ENCODE peak calls at places on chromosome 21, in eight cellular contexts. X is neural progenitor cell; B is stimulated activated CD4-positive, alpha-beta T cell treated with anti-CD3 and anti-CD28 coated beads, TNF-alpha, amount 100 ng/mL, for 48 hours; A is T-helper 1 cell; G is NCI-H345; E is neuronal stem cell; U is activated T-cell treated with anti-CD3 and anti-CD28 coated beads, Interleukin-2, amount 50 U/mL, for 48 hours; O is GM06990. N is an unnamed sample.

GRCh38 chr21:42613756-42614155 is 39.7 kb upstream of the PDE9A start:
- DNase-seq in X (no peak), B (no peak), A (no peak), G (no peak), E (no peak), U (no peak), O (no peak), N (no peak)

GRCh38 chr21:30014883-30015282 is 75.1 kb upstream of the GRIK1 start:
- DNase-seq in X (peak), B (no peak), A (no peak), G (no peak), E (no peak), U (no peak), O (no peak), N (no peak)

GRCh38 chr21:15872236-15872635 is 142.5 kb downstream of the USP25 start:
- DNase-seq in X (no peak), B (no peak), A (no peak), G (no peak), E (no peak), U (no peak), O (no peak), N (no peak)

GRCh38 chr21:16460936-16461335 is 731.2 kb downstream of the USP25 start:
- DNase-seq in X (no peak), B (no peak), A (no peak), G (no peak), E (no peak), U (no peak), O (no peak), N (no peak)

GRCh38 chr21:37338671-37339526 is 27.7 kb upstream of the DYRK1A start:
- DNase-seq in X (no peak), B (no peak), A (no peak), G (no peak), E (no peak), U (no peak), O (no peak), N (no peak)

GRCh38 chr21:29104239-29104708 is 26.2 kb upstream of the MAP3K7CL start:
- DNase-seq in X (peak), B (no peak), A (no peak), G (no peak), E (peak), U (no peak), O (no peak), N (no peak)

GRCh38 chr21:31616216-31616615 is 43.3 kb upstream of the SOD1 start:
- DNase-seq in X (no peak), B (no peak), A (no peak), G (no peak), E (no peak), U (no peak), O (no peak), N (no peak)

GRCh38 chr21:44701541-44701940 is 4.6 kb downstream of the KRTAP10-12 start:
- DNase-seq in X (no peak), B (no peak), A (no peak), G (peak), E (no peak), U (no peak), O (no peak), N (no peak)

GRCh38 chr21:44962481-44962966 is 22.7 kb downstream of the SLX9 start:
- DNase-seq in X (no peak), B (no peak), A (no peak), G (no peak), E (no peak), U (no peak), O (no peak), N (no peak)

GRCh38 chr21:37793660-37794059 is 122.6 kb downstream of the KCNJ6 start:
- DNase-seq in X (no peak), B (no peak), A (no peak), G (no peak), E (no peak), U (no peak), O (no peak), N (no peak)

GRCh38 chr21:44880762-44881585 is 7.5 kb upstream of the PTTG1IP start:
- DNase-seq in X (no peak), B (no peak), A (no peak), G (no peak), E (no peak), U (no peak), O (no peak), N (no peak)

GRCh38 chr21:17044696-17045095 is 468.1 kb upstream of the CXADR start:
- DNase-seq in X (no peak), B (no peak), A (no peak), G (no peak), E (no peak), U (no peak), O (no peak), N (no peak)

GRCh38 chr21:45403825-45404725 is 890 bp upstream of the COL18A1 start:
- DNase-seq in X (peak), B (no peak), A (no peak), G (peak), E (no peak), U (no peak), O (no peak), N (no peak)